ENCODE peak calls at places on chromosomes 13 and 19, in four cellular contexts. N, L, F and X are unnamed samples.

GRCh38 chr19:38702278-38702677 is 42.0 kb downstream of the CAPN12 start:
- DNase-seq in N (no peak), L (no peak), F (no peak), X (no peak)

GRCh38 chr13:100210966-100211710 is 122.2 kb downstream of the PCCA start:
- DNase-seq in N (no peak), L (no peak), F (no peak), X (no peak)

GRCh38 chr13:113781571-113781970 is 22.5 kb downstream of the TMEM255B start:
- DNase-seq in N (no peak), L (no peak), F (no peak), X (no peak)

GRCh38 chr13:98133949-98134348 is 8.9 kb upstream of the FARP1 start:
- DNase-seq in N (peak; percentile 54), L (peak; percentile 10), F (no peak), X (no peak)

GRCh38 chr13:98778749-98779148 is 26.3 kb upstream of the SLC15A1 start:
- DNase-seq in N (no peak), L (no peak), F (no peak), X (no peak)

GRCh38 chr13:41401371-41401770 is 56.0 kb upstream of the RGCC start:
- DNase-seq in N (no peak), L (no peak), F (no peak), X (no peak)

GRCh38 chr19:41264581-41265375 is 606 bp downstream of the HNRNPUL1 start:
- DNase-seq in N (no peak), L (peak; percentile 66), F (peak; percentile 48), X (peak; percentile 54)

GRCh38 chr13:92573467-92574057 is 653.0 kb upstream of the GPC6 start:
- DNase-seq in N (no peak), L (peak; percentile 32), F (no peak), X (no peak)

GRCh38 chr13:45142440-45143345 is 22.4 kb downstream of the GTF2F2 start:
- DNase-seq in N (no peak), L (no peak), F (no peak), X (no peak)

GRCh38 chr19:8696993-8697392 is 1.6 kb downstream of the ACTL9 start:
- DNase-seq in N (no peak), L (no peak), F (no peak), X (no peak)

GRCh38 chr19:42421101-42421500 is 6.1 kb downstream of the LIPE start:
- DNase-seq in N (no peak), L (no peak), F (no peak), X (no peak)

GRCh38 chr19:1672769-1673644 is 20.6 kb upstream of the TCF3 start:
- DNase-seq in N (no peak), L (peak; percentile 7), F (no peak), X (no peak)

GRCh38 chr13:32209670-32210069 is 105.5 kb downstream of the ZAR1L start:
- DNase-seq in N (no peak), L (no peak), F (no peak), X (no peak)

GRCh38 chr13:46982856-46983582 is 86.2 kb upstream of the HTR2A start:
- DNase-seq in N (peak; percentile 96), L (no peak), F (peak; percentile 29), X (no peak)

GRCh38 chr13:74444877-74445479 is 310.8 kb upstream of the KLF12 start:
- DNase-seq in N (no peak), L (no peak), F (no peak), X (no peak)

GRCh38 chr13:44899967-44900366 is 89.3 kb downstream of the NUFIP1 start:
- DNase-seq in N (no peak), L (no peak), F (no peak), X (no peak)

GRCh38 chr19:584240-585001 is 5.3 kb upstream of the HCN2 start:
- DNase-seq in N (no peak), L (peak; percentile 75), F (peak; percentile 91), X (peak; percentile 90)

GRCh38 chr19:41189425-41190065 is 3.5 kb upstream of the CYP2S1 start:
- DNase-seq in N (no peak), L (no peak), F (no peak), X (no peak)

GRCh38 chr19:40982594-40983101 is 8.4 kb upstream of the CYP2B6 start:
- DNase-seq in N (no peak), L (no peak), F (no peak), X (no peak)

GRCh38 chr19:55675661-55676354 is 782 bp downstream of the EPN1 start:
- DNase-seq in N (no peak), L (no peak), F (no peak), X (no peak)

GRCh38 chr19:11023635-11024168 is 62.9 kb downstream of the SMARCA4 start:
- DNase-seq in N (no peak), L (no peak), F (no peak), X (no peak)

GRCh38 chr19:19217110-19217509 is 5.4 kb downstream of the NCAN start:
- DNase-seq in N (no peak), L (peak; percentile 65), F (no peak), X (no peak)

DNA sequence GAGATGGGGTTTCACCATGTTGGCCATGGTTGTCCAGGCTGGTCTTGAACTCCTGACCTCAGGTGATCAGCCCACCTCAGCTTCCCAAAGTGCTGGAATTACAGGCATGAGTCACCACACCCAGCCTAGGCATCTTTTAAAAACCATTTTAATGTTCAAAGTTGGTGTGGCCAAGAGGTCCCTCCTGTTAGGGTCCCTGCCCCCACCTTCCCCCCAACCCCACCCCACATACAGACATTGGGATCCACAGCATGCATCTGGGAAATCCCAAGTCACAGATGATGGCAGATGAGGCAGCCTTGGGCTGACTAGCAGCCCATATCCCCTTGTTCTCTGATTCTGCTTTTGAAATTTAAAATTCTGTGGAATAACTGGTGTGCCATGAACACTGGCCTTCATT is 226.0 kb downstream of the KATNAL1 start:
- DNase-seq in N (no peak), L (no peak), F (no peak), X (no peak)
- TF ChIP-seq TAF1 in N (no peak), L (no peak), F (no peak), X (no peak)

DNA sequence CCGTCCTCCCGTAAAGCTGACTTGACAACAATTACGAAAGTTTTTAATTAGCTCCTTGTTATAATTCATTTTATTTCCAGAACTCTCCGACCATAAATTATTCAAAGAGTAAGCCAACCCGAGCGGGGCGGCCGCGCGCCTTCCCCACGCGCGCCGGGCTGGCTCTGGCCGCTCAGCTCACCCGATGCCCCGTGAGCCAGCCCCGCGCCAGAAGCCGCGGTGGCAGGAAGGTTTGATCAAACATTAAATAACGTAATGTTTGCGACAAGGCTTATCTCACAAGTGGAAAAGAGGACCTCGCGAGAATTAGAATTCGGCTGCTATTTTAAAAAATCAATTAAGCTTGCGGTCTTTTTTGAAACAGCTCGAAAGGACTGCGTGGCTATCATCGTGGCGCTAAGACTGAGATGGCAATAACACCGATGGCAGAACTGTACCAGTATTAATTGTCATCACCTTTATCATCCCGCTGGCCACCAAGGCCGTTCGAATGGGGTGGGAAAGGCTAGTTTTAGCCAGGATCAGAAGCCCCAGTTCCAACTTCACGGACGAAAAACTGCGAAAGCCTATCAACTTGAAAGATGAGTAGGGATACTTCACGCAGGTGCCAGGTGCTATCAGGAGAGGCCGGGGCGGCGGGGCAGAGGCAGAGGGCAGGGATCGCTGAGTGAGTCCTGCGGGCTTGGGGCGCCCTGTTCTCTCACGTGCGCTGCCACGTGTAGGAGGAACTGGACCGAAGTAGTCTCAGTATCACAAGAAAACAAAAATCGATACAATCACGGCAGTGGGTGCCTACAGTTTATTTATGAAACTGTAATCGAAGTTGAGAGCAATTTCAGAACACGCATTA is 6.4 kb downstream of the POU4F1 start:
- DNase-seq in N (no peak), L (no peak), F (no peak), X (no peak)
- TF ChIP-seq POLR2AphosphoS5 in N (no peak), L (no peak), F (no peak), X (no peak)

GRCh38 chr19:12956446-12957388 is at the start of gene GADD45GIP1:
- DNase-seq in N (peak; percentile 41), L (peak; percentile 88), F (peak; percentile 78), X (peak; percentile 80)

GRCh38 chr19:12952488-12953455 is 4.3 kb downstream of the GADD45GIP1 start:
- DNase-seq in N (no peak), L (no peak), F (no peak), X (no peak)

GRCh38 chr19:12955996-12956395 is 1.0 kb downstream of the GADD45GIP1 start:
- DNase-seq in N (no peak), L (no peak), F (no peak), X (no peak)

GRCh38 chr19:12953456-12954149 is 3.4 kb downstream of the GADD45GIP1 start:
- DNase-seq in N (no peak), L (no peak), F (no peak), X (no peak)

DNA sequence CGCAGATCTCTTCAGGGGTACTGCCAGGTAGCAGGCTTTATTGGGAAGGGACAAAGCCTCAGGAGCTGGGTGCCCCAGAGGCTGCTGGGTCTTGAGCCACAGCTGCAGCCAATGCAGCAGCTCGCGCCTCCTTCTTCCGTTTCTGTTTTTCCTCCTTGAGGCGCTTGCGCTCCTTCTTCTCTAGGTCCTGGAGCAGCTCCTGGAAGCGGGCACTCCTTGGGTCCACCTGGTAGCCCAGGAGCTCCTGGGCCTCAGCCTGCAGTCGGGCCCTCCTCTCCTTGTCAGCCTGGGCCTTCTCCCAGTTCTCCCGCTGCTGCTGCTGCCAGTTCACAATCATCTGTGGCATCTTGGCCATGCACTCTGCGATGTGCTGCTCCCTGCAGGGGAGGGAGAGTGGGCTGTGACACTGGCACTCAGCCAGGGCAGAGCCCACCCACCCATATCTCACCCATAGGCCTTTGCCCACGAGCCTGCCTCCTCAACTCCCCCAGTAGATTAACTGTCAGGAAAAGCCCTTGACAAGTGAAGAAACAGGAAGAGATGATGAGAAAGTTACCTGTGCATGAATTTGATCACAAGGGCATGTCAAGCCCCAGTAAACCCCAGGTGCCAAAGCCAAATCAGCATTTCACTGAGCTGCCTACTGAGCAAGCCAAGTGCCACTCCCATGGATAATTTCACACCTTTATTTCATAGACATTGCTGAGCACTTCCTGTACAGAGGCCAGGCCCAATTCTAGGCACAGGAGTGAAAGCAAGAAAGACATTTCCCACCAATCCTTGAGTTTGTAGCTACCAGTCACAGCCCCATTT is 2.7 kb downstream of the GADD45GIP1 start:
- DNase-seq in N (no peak), L (no peak), F (no peak), X (no peak)
- TF ChIP-seq POLR2A in N (peak; percentile 65), L (peak; percentile 25), F (peak; percentile 44), X (peak; percentile 8)

GRCh38 chr13:111328803-111329410 is 8.5 kb downstream of the TEX29 start:
- DNase-seq in N (no peak), L (no peak), F (no peak), X (no peak)

GRCh38 chr13:111327701-111328100 is 7.3 kb downstream of the TEX29 start:
- DNase-seq in N (no peak), L (no peak), F (no peak), X (no peak)

GRCh38 chr13:111329641-111330040 is 9.2 kb downstream of the TEX29 start:
- DNase-seq in N (no peak), L (no peak), F (no peak), X (no peak)

GRCh38 chr13:111326981-111327642 is 6.7 kb downstream of the TEX29 start:
- DNase-seq in N (no peak), L (no peak), F (no peak), X (no peak)

DNA sequence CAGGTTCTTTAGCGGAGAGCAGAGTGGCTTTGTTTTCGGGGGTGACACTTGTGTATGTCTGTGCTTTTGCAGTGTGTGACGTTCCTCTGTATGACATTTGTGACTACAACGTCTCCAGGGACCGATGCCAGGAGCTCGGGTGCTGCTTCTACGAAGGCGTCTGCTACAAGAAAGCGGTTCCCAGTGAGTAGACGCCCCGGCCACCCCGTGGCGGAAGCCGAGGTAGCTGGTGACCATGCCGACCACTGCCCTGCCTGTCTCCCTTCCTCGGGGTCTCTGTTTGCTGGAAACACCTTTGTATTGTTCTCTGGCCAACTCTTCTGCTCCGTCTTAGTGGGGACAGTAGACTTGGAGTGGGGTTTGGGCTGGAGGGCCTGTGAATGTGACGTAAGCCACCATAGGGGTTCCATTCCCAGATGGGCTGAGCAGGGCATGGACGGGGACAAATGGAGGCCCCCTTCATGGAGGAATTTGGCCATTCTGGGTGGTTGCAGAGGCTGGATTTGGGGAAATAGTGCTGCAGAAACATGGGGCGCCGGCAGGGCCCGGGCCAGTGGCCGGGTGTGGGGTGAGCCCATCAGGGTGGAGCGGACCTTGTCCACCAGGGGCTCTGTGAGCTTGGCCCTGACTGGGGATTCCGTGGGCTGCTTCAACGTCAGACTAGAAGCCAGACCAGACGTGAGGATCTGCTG is 7.8 kb downstream of the TEX29 start:
- DNase-seq in N (no peak), L (no peak), F (no peak), X (no peak)
- TF ChIP-seq TAF1 in N (no peak), L (no peak), F (no peak), X (no peak)